ENCODE peak calls at places on chromosomes 4 and X, in five cellular contexts. P is NT2/D1, L is HEK293T, R is HepG2, O is GM12878. J is an unnamed sample.

GRCh38 chr4:176792348-176793059 is at the start of gene VEGFC:
- DNase-seq in P (peak; percentile 35), L (peak; percentile 69), R (peak; percentile 3), O (no peak), J (peak; percentile 34)

GRCh38 chr4:2154215-2154614 is 87.7 kb downstream of the HAUS3 start:
- DNase-seq in P (no peak), L (no peak), R (no peak), O (no peak), J (no peak)

GRCh38 chr4:113758361-113758760 is 3.2 kb downstream of the CAMK2D start:
- DNase-seq in P (no peak), L (no peak), R (no peak), O (no peak), J (no peak)

GRCh38 chr4:162985131-162985530 is 181.6 kb downstream of the NAF1 start:
- DNase-seq in P (no peak), L (no peak), R (no peak), O (no peak), J (no peak)

GRCh38 chr4:7676376-7676775 is 241.6 kb upstream of the PSAPL1 start:
- DNase-seq in P (no peak), L (no peak), R (no peak), O (no peak), J (no peak)

GRCh38 chr4:2251073-2251794 is 9.3 kb upstream of the HAUS3 start:
- DNase-seq in P (no peak), L (no peak), R (no peak), O (no peak), J (no peak)

GRCh38 chr4:43379001-43379400 is 486.5 kb downstream of the GRXCR1 start:
- DNase-seq in P (no peak), L (no peak), R (no peak), O (no peak), J (no peak)

GRCh38 chr4:3767569-3768288 is 1.5 kb downstream of the ADRA2C start:
- DNase-seq in P (no peak), L (no peak), R (no peak), O (no peak), J (no peak)

GRCh38 chrX:124736553-124737240 is 390.3 kb downstream of the SH2D1A start:
- DNase-seq in P (no peak), L (no peak), R (no peak), O (no peak), J (peak; percentile 69)

GRCh38 chr4:116122131-116122530 is 963.2 kb downstream of the TRAM1L1 start:
- DNase-seq in P (no peak), L (no peak), R (no peak), O (no peak), J (no peak)

GRCh38 chr4:26648260-26648659 is 64.4 kb downstream of the TBC1D19 start:
- DNase-seq in P (peak; percentile 22), L (no peak), R (no peak), O (no peak), J (no peak)

GRCh38 chr4:10099521-10100325 is 16.9 kb downstream of the WDR1 start:
- DNase-seq in P (no peak), L (no peak), R (no peak), O (no peak), J (no peak)

GRCh38 chr4:184274288-184274951 is 56.7 kb upstream of the ENPP6 start:
- DNase-seq in P (no peak), L (no peak), R (no peak), O (no peak), J (no peak)

GRCh38 chr4:147479817-147480216 is 1.1 kb upstream of the EDNRA start:
- DNase-seq in P (no peak), L (no peak), R (no peak), O (no peak), J (no peak)

GRCh38 chr4:6281436-6282144 is 11.9 kb downstream of the WFS1 start:
- DNase-seq in P (no peak), L (no peak), R (no peak), O (no peak), J (no peak)

GRCh38 chrX:147217334-147217733 is 402.8 kb upstream of the CXorf51A start:
- DNase-seq in P (peak; percentile 1), L (no peak), R (no peak), O (no peak), J (no peak)

GRCh38 chr4:138562544-138562961 is 320.4 kb upstream of the SLC7A11 start:
- DNase-seq in P (no peak), L (no peak), R (no peak), O (peak; percentile 21), J (no peak)

GRCh38 chrX:105837227-105837626 is 14.9 kb downstream of the NRK start:
- DNase-seq in P (no peak), L (peak; percentile 26), R (no peak), O (no peak), J (no peak)
- TF ChIP-seq SUZ12 in P (no peak), L (no peak), R (no peak), O (no peak), J (no peak)

GRCh38 chrX:72159769-72160168 is 21.8 kb upstream of the PIN4 start:
- DNase-seq in P (no peak), L (no peak), R (no peak), O (no peak), J (no peak)

DNA sequence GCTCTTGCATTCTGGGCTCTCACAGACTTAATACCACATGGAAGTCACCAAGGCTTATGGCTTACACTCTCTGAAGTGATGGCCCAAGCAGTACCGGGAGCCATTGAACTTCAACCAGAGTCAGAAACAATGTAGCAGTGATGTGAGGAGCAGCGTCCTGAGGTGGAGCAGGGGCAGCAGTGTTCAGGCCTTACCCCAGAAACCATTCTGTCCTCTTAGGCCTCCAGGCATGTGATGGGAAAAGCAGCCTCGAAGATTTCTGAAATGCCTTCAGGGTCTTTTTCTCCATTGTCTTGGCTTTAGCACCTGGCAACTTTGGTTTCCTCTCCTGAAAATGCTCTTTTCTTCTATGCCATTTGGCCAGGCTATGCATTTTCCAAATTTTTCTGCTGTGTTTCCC is 22.8 kb upstream of the PIN4 start:
- DNase-seq in P (no peak), L (no peak), R (no peak), O (no peak), J (no peak)
- TF ChIP-seq SUZ12 in P (no peak), L (no peak), R (no peak), O (no peak), J (no peak)

GRCh38 chrX:21174439-21174838 is 199.8 kb upstream of the CNKSR2 start:
- DNase-seq in P (peak; percentile 2), L (no peak), R (no peak), O (no peak), J (no peak)
- TF ChIP-seq SUZ12 in P (no peak), L (no peak), R (no peak), O (no peak), J (no peak)

GRCh38 chr4:80532674-80533333 is 197.3 kb downstream of the CFAP299 start:
- DNase-seq in P (no peak), L (no peak), R (no peak), O (no peak), J (no peak)
- TF ChIP-seq SUZ12 in P (no peak), L (no peak), R (no peak), O (no peak), J (no peak)